ENCODE peak calls at places on chromosomes 13 and 19, in nine cellular contexts. Z is brain microvascular endothelial cell; S is omental fat pad; G is stimulated activated CD8-positive, alpha-beta memory T cell treated with anti-CD3 and anti-CD28 coated beads, Interleukin-4, amount 100 ng/mL, for 48 hours; E is epithelial cell of esophagus; Y is fibroblast of pulmonary artery; W is GM04503; V is dorsolateral prefrontal cortex; U is endodermal cell. M is an unnamed sample.

GRCh38 chr19:3508771-3509535 is 2.8 kb downstream of the FZR1 start:
- DNase-seq in Z (peak), S (no peak), G (peak), E (no peak), Y (no peak), W (no peak), V (no peak), U (no peak), M (no peak)

GRCh38 chr13:99859178-99860177 is 112.1 kb downstream of the ZIC5 start:
- DNase-seq in Z (no peak), S (no peak), G (peak), E (no peak), Y (no peak), W (no peak), V (no peak), U (no peak), M (no peak)

GRCh38 chr13:44109986-44110640 is 230.4 kb downstream of the LACC1 start:
- DNase-seq in Z (no peak), S (no peak), G (no peak), E (peak), Y (no peak), W (no peak), V (no peak), U (no peak), M (no peak)

GRCh38 chr19:6041071-6041470 is 63.1 kb upstream of the RANBP3 start:
- DNase-seq in Z (no peak), S (no peak), G (peak), E (no peak), Y (no peak), W (no peak), V (no peak), U (no peak), M (no peak)

GRCh38 chr19:51157265-51157664 is 15.2 kb downstream of the SIGLEC7 start:
- DNase-seq in Z (no peak), S (no peak), G (no peak), E (no peak), Y (no peak), W (no peak), V (no peak), U (no peak), M (no peak)

GRCh38 chr13:23134542-23134941 is 46.2 kb upstream of the SGCG start:
- DNase-seq in Z (no peak), S (no peak), G (no peak), E (no peak), Y (no peak), W (no peak), V (no peak), U (no peak), M (no peak)

GRCh38 chr19:43380771-43381386 is 27.4 kb downstream of the CD177 start:
- DNase-seq in Z (no peak), S (no peak), G (no peak), E (peak), Y (no peak), W (no peak), V (no peak), U (no peak), M (peak)

GRCh38 chr13:92379371-92379770 is 847.2 kb upstream of the GPC6 start:
- DNase-seq in Z (no peak), S (no peak), G (no peak), E (no peak), Y (no peak), W (no peak), V (no peak), U (no peak), M (no peak)

GRCh38 chr13:41825691-41826090 is 135.2 kb downstream of the VWA8 start:
- DNase-seq in Z (no peak), S (no peak), G (no peak), E (no peak), Y (no peak), W (no peak), V (no peak), U (no peak), M (no peak)

GRCh38 chr13:114099191-114099590 is 33.2 kb downstream of the RASA3 start:
- DNase-seq in Z (peak), S (peak), G (no peak), E (peak), Y (peak), W (peak), V (peak), U (peak), M (peak)

GRCh38 chr13:48233886-48234488 is 981 bp downstream of the ITM2B start:
- DNase-seq in Z (no peak), S (no peak), G (no peak), E (peak), Y (peak), W (no peak), V (no peak), U (no peak), M (no peak)

GRCh38 chr13:39186205-39186880 is 148.1 kb downstream of the NHLRC3 start:
- DNase-seq in Z (no peak), S (no peak), G (no peak), E (no peak), Y (no peak), W (no peak), V (no peak), U (no peak), M (no peak)

GRCh38 chr19:6424190-6424938 is at the start of gene KHSRP:
- DNase-seq in Z (no peak), S (no peak), G (peak), E (no peak), Y (no peak), W (no peak), V (no peak), U (no peak), M (no peak)

GRCh38 chr13:74570046-74570445 is 435.8 kb upstream of the KLF12 start:
- DNase-seq in Z (no peak), S (no peak), G (no peak), E (peak), Y (no peak), W (no peak), V (no peak), U (no peak), M (no peak)

GRCh38 chr13:74136089-74136658 is 2.0 kb upstream of the KLF12 start:
- DNase-seq in Z (peak), S (no peak), G (peak), E (peak), Y (peak), W (no peak), V (peak), U (no peak), M (no peak)

GRCh38 chr13:51222510-51223283 is 499 bp downstream of the FAM124A start:
- DNase-seq in Z (no peak), S (no peak), G (peak), E (no peak), Y (no peak), W (no peak), V (no peak), U (peak), M (peak)

GRCh38 chr19:9309974-9310446 is 372 bp upstream of the ZNF699 start:
- DNase-seq in Z (peak), S (peak), G (peak), E (peak), Y (peak), W (no peak), V (peak), U (peak), M (no peak)

GRCh38 chr13:89930861-89931260 is 1416.6 kb upstream of the MIR17HG start:
- DNase-seq in Z (no peak), S (no peak), G (no peak), E (no peak), Y (no peak), W (no peak), V (no peak), U (peak), M (peak)

GRCh38 chr19:56350416-56351045 is 35.9 kb upstream of the ZSCAN5A start:
- DNase-seq in Z (peak), S (peak), G (peak), E (peak), Y (peak), W (no peak), V (no peak), U (peak), M (no peak)

GRCh38 chr19:47331931-47332547 is at the start of gene C5AR2:
- DNase-seq in Z (no peak), S (no peak), G (no peak), E (no peak), Y (no peak), W (no peak), V (no peak), U (no peak), M (no peak)

GRCh38 chr13:75993823-75994222 is 357.7 kb downstream of the LMO7 start:
- DNase-seq in Z (no peak), S (no peak), G (no peak), E (peak), Y (peak), W (no peak), V (no peak), U (no peak), M (no peak)

GRCh38 chr13:29140277-29140676 is 320.1 kb downstream of the MTUS2 start:
- DNase-seq in Z (no peak), S (no peak), G (no peak), E (no peak), Y (peak), W (peak), V (no peak), U (no peak), M (no peak)

GRCh38 chr13:25902946-25903345 is 148.9 kb downstream of the SHISA2 start:
- DNase-seq in Z (no peak), S (no peak), G (no peak), E (peak), Y (no peak), W (no peak), V (no peak), U (no peak), M (no peak)

GRCh38 chr19:1206733-1207301 is 1.2 kb downstream of the STK11 start:
- DNase-seq in Z (no peak), S (no peak), G (peak), E (peak), Y (no peak), W (no peak), V (no peak), U (peak), M (no peak)

GRCh38 chr13:44300895-44301638 is 72.6 kb upstream of the SERP2 start:
- DNase-seq in Z (peak), S (no peak), G (no peak), E (peak), Y (peak), W (no peak), V (no peak), U (no peak), M (no peak)

GRCh38 chr19:13036366-13036976 is 41.2 kb downstream of the NFIX start:
- DNase-seq in Z (peak), S (no peak), G (no peak), E (peak), Y (peak), W (no peak), V (no peak), U (peak), M (peak)

GRCh38 chr13:29888306-29888705 is 37.9 kb upstream of the UBL3 start:
- DNase-seq in Z (no peak), S (no peak), G (no peak), E (no peak), Y (peak), W (no peak), V (no peak), U (no peak), M (no peak)

GRCh38 chr19:1153891-1154730 is 20.0 kb downstream of the SBNO2 start:
- DNase-seq in Z (no peak), S (no peak), G (no peak), E (no peak), Y (no peak), W (no peak), V (no peak), U (no peak), M (no peak)

GRCh38 chr13:84405286-84405685 is 523.0 kb upstream of the SLITRK1 start:
- DNase-seq in Z (no peak), S (no peak), G (no peak), E (no peak), Y (peak), W (no peak), V (no peak), U (no peak), M (no peak)

GRCh38 chr13:26956532-26957142 is 196.1 kb upstream of the GPR12 start:
- DNase-seq in Z (no peak), S (no peak), G (no peak), E (no peak), Y (no peak), W (no peak), V (no peak), U (no peak), M (peak)